ENCODE peak calls at places on chromosome 16, in eight cellular contexts. H is stimulated activated CD8-positive, alpha-beta memory T cell treated with anti-CD3 and anti-CD28 coated beads, Interleukin-2, amount 100 ng/mL, for 48 hours; X is CD8-positive, alpha-beta T cell; R is mesenchymal stem cell; V is aorta; B is foreskin fibroblast; G is HTR-8/SVneo; O is fibroblast of villous mesenchyme. S is an unnamed sample.

GRCh38 chr16:56985288-56985961 is 3.9 kb upstream of the NLRC5 start:
- DNase-seq in H (no peak), X (no peak), R (peak), V (peak), B (peak), G (peak), O (peak), S (peak)

GRCh38 chr16:4263504-4264436 is 9.1 kb downstream of the TFAP4 start:
- DNase-seq in H (no peak), X (no peak), R (peak), V (peak), B (peak), G (no peak), O (peak), S (peak)

GRCh38 chr16:58331024-58331707 is 36.3 kb upstream of the PRSS54 start:
- DNase-seq in H (no peak), X (no peak), R (no peak), V (no peak), B (peak), G (peak), O (no peak), S (no peak)

GRCh38 chr16:87895641-87896141 is 26.4 kb upstream of the SLC7A5 start:
- DNase-seq in H (peak), X (peak), R (peak), V (peak), B (peak), G (no peak), O (no peak), S (no peak)

GRCh38 chr16:714558-715447 is at the start of gene METRN:
- DNase-seq in H (peak), X (peak), R (peak), V (peak), B (peak), G (peak), O (peak), S (peak)

GRCh38 chr16:2388875-2389433 is 40.3 kb upstream of the CCNF start:
- DNase-seq in H (no peak), X (no peak), R (no peak), V (peak), B (peak), G (no peak), O (no peak), S (no peak)

GRCh38 chr16:11806721-11807120 is 9.7 kb upstream of the ZC3H7A start:
- DNase-seq in H (no peak), X (no peak), R (no peak), V (no peak), B (peak), G (no peak), O (peak), S (no peak)

GRCh38 chr16:48864055-48864454 is 254.1 kb upstream of the N4BP1 start:
- DNase-seq in H (no peak), X (no peak), R (no peak), V (no peak), B (no peak), G (no peak), O (no peak), S (no peak)

GRCh38 chr16:66058181-66058580 is 308.3 kb upstream of the CDH5 start:
- DNase-seq in H (no peak), X (no peak), R (no peak), V (no peak), B (peak), G (no peak), O (peak), S (no peak)

GRCh38 chr16:26605872-26606271 is 460.9 kb upstream of the C16orf82 start:
- DNase-seq in H (no peak), X (no peak), R (no peak), V (no peak), B (no peak), G (no peak), O (no peak), S (no peak)

GRCh38 chr16:10575506-10576130 is 4.8 kb downstream of the EMP2 start:
- DNase-seq in H (no peak), X (no peak), R (peak), V (no peak), B (peak), G (no peak), O (peak), S (no peak)

GRCh38 chr16:57801098-57801855 is 1.0 kb downstream of the KIFC3 start:
- DNase-seq in H (no peak), X (no peak), R (peak), V (no peak), B (peak), G (peak), O (peak), S (peak)

GRCh38 chr16:75218256-75219076 is at the start of gene CTRB1:
- DNase-seq in H (no peak), X (no peak), R (no peak), V (no peak), B (no peak), G (no peak), O (no peak), S (no peak)

GRCh38 chr16:30740364-30741251 is 7.6 kb upstream of the PHKG2 start:
- DNase-seq in H (no peak), X (no peak), R (peak), V (peak), B (peak), G (peak), O (peak), S (peak)

GRCh38 chr16:17578921-17579876 is 108.4 kb upstream of the XYLT1 start:
- DNase-seq in H (peak), X (peak), R (no peak), V (peak), B (peak), G (peak), O (peak), S (peak)

GRCh38 chr16:16150117-16150877 is 73.0 kb downstream of the ABCC6 start:
- DNase-seq in H (no peak), X (no peak), R (no peak), V (peak), B (peak), G (no peak), O (peak), S (no peak)

GRCh38 chr16:68893710-68894705 is 50.7 kb downstream of the TANGO6 start:
- DNase-seq in H (no peak), X (no peak), R (peak), V (no peak), B (peak), G (no peak), O (peak), S (no peak)

GRCh38 chr16:2795714-2796143 is 2.5 kb upstream of the PRSS41 start:
- DNase-seq in H (no peak), X (no peak), R (no peak), V (peak), B (peak), G (no peak), O (peak), S (peak)

GRCh38 chr16:68253721-68254120 is 8.5 kb downstream of the PLA2G15 start:
- DNase-seq in H (no peak), X (no peak), R (no peak), V (no peak), B (no peak), G (no peak), O (no peak), S (no peak)

GRCh38 chr16:85659805-85660511 is 28.8 kb downstream of the GINS2 start:
- DNase-seq in H (peak), X (peak), R (peak), V (peak), B (peak), G (peak), O (peak), S (peak)

GRCh38 chr16:55527885-55528284 is 19.0 kb downstream of the LPCAT2 start:
- DNase-seq in H (no peak), X (no peak), R (no peak), V (no peak), B (no peak), G (no peak), O (no peak), S (no peak)

GRCh38 chr16:69924777-69925191 is 26.4 kb upstream of the CLEC18A start:
- DNase-seq in H (no peak), X (no peak), R (peak), V (peak), B (peak), G (peak), O (peak), S (peak)

S was measured in H54.